ENCODE peak calls at places on chromosome 13, in seven cellular contexts. One of them, this sample, is unnamed.

GRCh38 chr13:28741080-28741479 is 22.3 kb upstream of the SLC46A3 start:
- DNase-seq in nephron progenitor cell: no peak
- DNase-seq in IMR-90: peak
- DNase-seq in ascending aorta: no peak
- DNase-seq in cardiac muscle cell: no peak
- DNase-seq in tibial nerve: no peak
- DNase-seq in fibroblast of lung: no peak
- DNase-seq in this sample: no peak

GRCh38 chr13:21752501-21752900 is 81.6 kb downstream of the FGF9 start:
- DNase-seq in nephron progenitor cell: no peak
- DNase-seq in IMR-90: no peak
- DNase-seq in ascending aorta: no peak
- DNase-seq in cardiac muscle cell: no peak
- DNase-seq in tibial nerve: no peak
- DNase-seq in fibroblast of lung: no peak
- DNase-seq in this sample: no peak

GRCh38 chr13:32838985-32839384 is 177.2 kb upstream of the KL start:
- DNase-seq in nephron progenitor cell: no peak
- DNase-seq in IMR-90: peak
- DNase-seq in ascending aorta: no peak
- DNase-seq in cardiac muscle cell: peak
- DNase-seq in tibial nerve: no peak
- DNase-seq in fibroblast of lung: peak
- DNase-seq in this sample: peak

GRCh38 chr13:61410669-61411297 is 4.9 kb downstream of the PCDH20 start:
- DNase-seq in nephron progenitor cell: no peak
- DNase-seq in IMR-90: peak
- DNase-seq in ascending aorta: no peak
- DNase-seq in cardiac muscle cell: peak
- DNase-seq in tibial nerve: no peak
- DNase-seq in fibroblast of lung: peak
- DNase-seq in this sample: no peak

GRCh38 chr13:95874286-95874685 is 178.9 kb downstream of the UGGT2 start:
- DNase-seq in nephron progenitor cell: no peak
- DNase-seq in IMR-90: peak
- DNase-seq in ascending aorta: no peak
- DNase-seq in cardiac muscle cell: no peak
- DNase-seq in tibial nerve: no peak
- DNase-seq in fibroblast of lung: no peak
- DNase-seq in this sample: no peak

GRCh38 chr13:114146173-114146572 is 13.8 kb upstream of the RASA3 start:
- DNase-seq in nephron progenitor cell: no peak
- DNase-seq in IMR-90: no peak
- DNase-seq in ascending aorta: no peak
- DNase-seq in cardiac muscle cell: no peak
- DNase-seq in tibial nerve: no peak
- DNase-seq in fibroblast of lung: no peak
- DNase-seq in this sample: no peak

GRCh38 chr13:41111454-41111853 is 21.1 kb downstream of the KBTBD6 start:
- DNase-seq in nephron progenitor cell: no peak
- DNase-seq in IMR-90: peak
- DNase-seq in ascending aorta: no peak
- DNase-seq in cardiac muscle cell: peak
- DNase-seq in tibial nerve: no peak
- DNase-seq in fibroblast of lung: peak
- DNase-seq in this sample: no peak

GRCh38 chr13:96532804-96533203 is 442.9 kb downstream of the HS6ST3 start:
- DNase-seq in nephron progenitor cell: no peak
- DNase-seq in IMR-90: no peak
- DNase-seq in ascending aorta: no peak
- DNase-seq in cardiac muscle cell: no peak
- DNase-seq in tibial nerve: no peak
- DNase-seq in fibroblast of lung: no peak
- DNase-seq in this sample: no peak

GRCh38 chr13:20429682-20430081 is 96.0 kb downstream of the CRYL1 start:
- DNase-seq in nephron progenitor cell: no peak
- DNase-seq in IMR-90: no peak
- DNase-seq in ascending aorta: no peak
- DNase-seq in cardiac muscle cell: no peak
- DNase-seq in tibial nerve: no peak
- DNase-seq in fibroblast of lung: no peak
- DNase-seq in this sample: no peak

GRCh38 chr13:64746845-64747244 is 2483.3 kb downstream of the PCDH9 start:
- DNase-seq in nephron progenitor cell: no peak
- DNase-seq in IMR-90: no peak
- DNase-seq in ascending aorta: no peak
- DNase-seq in cardiac muscle cell: no peak
- DNase-seq in tibial nerve: no peak
- DNase-seq in fibroblast of lung: no peak
- DNase-seq in this sample: no peak

GRCh38 chr13:31000889-31001288 is 68.4 kb downstream of the TEX26 start:
- DNase-seq in nephron progenitor cell: no peak
- DNase-seq in IMR-90: no peak
- DNase-seq in ascending aorta: no peak
- DNase-seq in cardiac muscle cell: peak
- DNase-seq in tibial nerve: no peak
- DNase-seq in fibroblast of lung: no peak
- DNase-seq in this sample: no peak

GRCh38 chr13:99984134-99984462 is 2.5 kb downstream of the ZIC2 start:
- DNase-seq in nephron progenitor cell: no peak
- DNase-seq in IMR-90: no peak
- DNase-seq in ascending aorta: no peak
- DNase-seq in cardiac muscle cell: no peak
- DNase-seq in tibial nerve: no peak
- DNase-seq in fibroblast of lung: no peak
- DNase-seq in this sample: no peak

GRCh38 chr13:20363604-20364003 is 131.5 kb upstream of the GJB6 start:
- DNase-seq in nephron progenitor cell: no peak
- DNase-seq in IMR-90: no peak
- DNase-seq in ascending aorta: no peak
- DNase-seq in cardiac muscle cell: peak
- DNase-seq in tibial nerve: no peak
- DNase-seq in fibroblast of lung: no peak
- DNase-seq in this sample: no peak

GRCh38 chr13:92681239-92681638 is 545.4 kb upstream of the GPC6 start:
- DNase-seq in nephron progenitor cell: no peak
- DNase-seq in IMR-90: no peak
- DNase-seq in ascending aorta: no peak
- DNase-seq in cardiac muscle cell: no peak
- DNase-seq in tibial nerve: no peak
- DNase-seq in fibroblast of lung: no peak
- DNase-seq in this sample: no peak

GRCh38 chr13:72255908-72256307 is 388.9 kb upstream of the DACH1 start:
- DNase-seq in nephron progenitor cell: peak
- DNase-seq in IMR-90: no peak
- DNase-seq in ascending aorta: no peak
- DNase-seq in cardiac muscle cell: peak
- DNase-seq in tibial nerve: no peak
- DNase-seq in fibroblast of lung: peak
- DNase-seq in this sample: peak

GRCh38 chr13:32211788-32212187 is 103.4 kb downstream of the ZAR1L start:
- DNase-seq in nephron progenitor cell: no peak
- DNase-seq in IMR-90: peak
- DNase-seq in ascending aorta: no peak
- DNase-seq in cardiac muscle cell: peak
- DNase-seq in tibial nerve: no peak
- DNase-seq in fibroblast of lung: peak
- DNase-seq in this sample: no peak

GRCh38 chr13:100461309-100462035 is 127.1 kb downstream of the GGACT start:
- DNase-seq in nephron progenitor cell: no peak
- DNase-seq in IMR-90: peak
- DNase-seq in ascending aorta: no peak
- DNase-seq in cardiac muscle cell: no peak
- DNase-seq in tibial nerve: no peak
- DNase-seq in fibroblast of lung: no peak
- DNase-seq in this sample: no peak

GRCh38 chr13:36420437-36420891 is 11.8 kb upstream of the CCNA1 start:
- DNase-seq in nephron progenitor cell: peak
- DNase-seq in IMR-90: peak
- DNase-seq in ascending aorta: peak
- DNase-seq in cardiac muscle cell: peak
- DNase-seq in tibial nerve: peak
- DNase-seq in fibroblast of lung: peak
- DNase-seq in this sample: peak

GRCh38 chr13:23579072-23579885 is 9.1 kb downstream of the TNFRSF19 start:
- DNase-seq in nephron progenitor cell: peak
- DNase-seq in IMR-90: peak
- DNase-seq in ascending aorta: peak
- DNase-seq in cardiac muscle cell: peak
- DNase-seq in tibial nerve: peak
- DNase-seq in fibroblast of lung: peak
- DNase-seq in this sample: peak

GRCh38 chr13:99087130-99087953 is 109.5 kb upstream of the DOCK9 start:
- DNase-seq in nephron progenitor cell: peak
- DNase-seq in IMR-90: peak
- DNase-seq in ascending aorta: peak
- DNase-seq in cardiac muscle cell: peak
- DNase-seq in tibial nerve: peak
- DNase-seq in fibroblast of lung: peak
- DNase-seq in this sample: peak

GRCh38 chr13:32075150-32075851 is 43.7 kb downstream of the FRY start:
- DNase-seq in nephron progenitor cell: no peak
- DNase-seq in IMR-90: no peak
- DNase-seq in ascending aorta: no peak
- DNase-seq in cardiac muscle cell: no peak
- DNase-seq in tibial nerve: no peak
- DNase-seq in fibroblast of lung: no peak
- DNase-seq in this sample: no peak

GRCh38 chr13:84096221-84096620 is 213.9 kb upstream of the SLITRK1 start:
- DNase-seq in nephron progenitor cell: no peak
- DNase-seq in IMR-90: peak
- DNase-seq in ascending aorta: no peak
- DNase-seq in cardiac muscle cell: peak
- DNase-seq in tibial nerve: no peak
- DNase-seq in fibroblast of lung: peak
- DNase-seq in this sample: no peak

GRCh38 chr13:98856983-98857382 is 104.5 kb upstream of the SLC15A1 start:
- DNase-seq in nephron progenitor cell: no peak
- DNase-seq in IMR-90: no peak
- DNase-seq in ascending aorta: no peak
- DNase-seq in cardiac muscle cell: no peak
- DNase-seq in tibial nerve: no peak
- DNase-seq in fibroblast of lung: no peak
- DNase-seq in this sample: no peak

GRCh38 chr13:110498327-110498726 is 63.2 kb downstream of the RAB20 start:
- DNase-seq in nephron progenitor cell: no peak
- DNase-seq in IMR-90: peak
- DNase-seq in ascending aorta: no peak
- DNase-seq in cardiac muscle cell: no peak
- DNase-seq in tibial nerve: no peak
- DNase-seq in fibroblast of lung: no peak
- DNase-seq in this sample: no peak
- TF ChIP-seq CTCF in nephron progenitor cell: no peak
- TF ChIP-seq CTCF in IMR-90: no peak
- TF ChIP-seq CTCF in ascending aorta: no peak
- TF ChIP-seq CTCF in cardiac muscle cell: no peak
- TF ChIP-seq CTCF in tibial nerve: no peak
- TF ChIP-seq CTCF in fibroblast of lung: no peak
- TF ChIP-seq CTCF in this sample: no peak

DNA sequence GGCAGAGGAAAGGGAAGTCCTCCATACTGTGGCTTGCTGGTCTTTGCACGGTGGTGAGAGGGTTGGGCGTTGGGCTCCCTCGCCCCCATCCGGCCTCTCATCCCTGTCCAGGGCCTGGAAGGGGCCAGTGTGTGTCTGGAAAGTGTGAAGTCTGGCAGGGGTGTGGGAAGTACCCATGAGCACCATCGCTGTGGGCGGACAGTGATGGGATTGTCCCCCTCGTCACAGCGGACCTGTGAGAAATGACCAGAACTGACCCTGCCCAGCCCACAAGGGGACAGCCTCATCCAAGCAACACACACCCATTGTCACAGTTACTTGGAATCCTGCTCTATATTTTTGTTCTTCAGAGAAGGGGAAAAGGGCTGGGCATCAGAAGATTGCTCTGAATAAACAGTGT is 18.6 kb downstream of the MCF2L start:
- DNase-seq in nephron progenitor cell: no peak
- DNase-seq in IMR-90: no peak
- DNase-seq in ascending aorta: no peak
- DNase-seq in cardiac muscle cell: no peak
- DNase-seq in tibial nerve: no peak
- DNase-seq in fibroblast of lung: no peak
- DNase-seq in this sample: no peak
- TF ChIP-seq CTCF in nephron progenitor cell: no peak
- TF ChIP-seq CTCF in IMR-90: no peak
- TF ChIP-seq CTCF in ascending aorta: no peak
- TF ChIP-seq CTCF in cardiac muscle cell: no peak
- TF ChIP-seq CTCF in tibial nerve: no peak
- TF ChIP-seq CTCF in fibroblast of lung: no peak
- TF ChIP-seq CTCF in this sample: no peak

DNA sequence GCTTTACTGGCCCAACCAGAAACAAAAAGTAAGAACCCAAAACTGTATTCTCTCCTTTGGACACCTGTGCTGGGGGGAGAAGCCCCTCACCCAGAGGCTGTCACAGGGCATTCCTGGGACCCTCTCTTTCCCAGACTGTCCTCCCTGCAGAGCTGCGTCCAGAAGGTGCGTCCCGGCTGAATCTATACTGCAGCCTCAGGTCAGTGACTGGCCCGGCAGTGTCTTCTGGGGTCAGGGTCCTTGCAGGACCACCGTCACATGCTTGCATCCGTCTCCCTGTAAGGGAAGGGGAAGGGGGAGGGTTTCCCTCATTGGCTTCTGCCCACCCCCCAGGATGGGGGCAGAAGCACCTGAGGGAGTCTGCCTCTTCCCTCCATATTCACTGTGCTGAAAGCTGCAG is 76.5 kb downstream of the ATP11A start:
- DNase-seq in nephron progenitor cell: no peak
- DNase-seq in IMR-90: no peak
- DNase-seq in ascending aorta: no peak
- DNase-seq in cardiac muscle cell: no peak
- DNase-seq in tibial nerve: no peak
- DNase-seq in fibroblast of lung: no peak
- DNase-seq in this sample: no peak
- TF ChIP-seq CTCF in nephron progenitor cell: no peak
- TF ChIP-seq CTCF in IMR-90: no peak
- TF ChIP-seq CTCF in ascending aorta: no peak
- TF ChIP-seq CTCF in cardiac muscle cell: no peak
- TF ChIP-seq CTCF in tibial nerve: no peak
- TF ChIP-seq CTCF in fibroblast of lung: no peak
- TF ChIP-seq CTCF in this sample: no peak

GRCh38 chr13:39036212-39036611 is 1.7 kb downstream of the PROSER1 start:
- DNase-seq in nephron progenitor cell: no peak
- DNase-seq in IMR-90: peak
- DNase-seq in ascending aorta: no peak
- DNase-seq in cardiac muscle cell: peak
- DNase-seq in tibial nerve: no peak
- DNase-seq in fibroblast of lung: peak
- DNase-seq in this sample: no peak

GRCh38 chr13:39038569-39038898 is 278 bp downstream of the NHLRC3 start:
- DNase-seq in nephron progenitor cell: no peak
- DNase-seq in IMR-90: no peak
- DNase-seq in ascending aorta: no peak
- DNase-seq in cardiac muscle cell: no peak
- DNase-seq in tibial nerve: no peak
- DNase-seq in fibroblast of lung: no peak
- DNase-seq in this sample: no peak

GRCh38 chr13:39039033-39039432 is 777 bp downstream of the NHLRC3 start:
- DNase-seq in nephron progenitor cell: no peak
- DNase-seq in IMR-90: no peak
- DNase-seq in ascending aorta: no peak
- DNase-seq in cardiac muscle cell: no peak
- DNase-seq in tibial nerve: no peak
- DNase-seq in fibroblast of lung: no peak
- DNase-seq in this sample: no peak

GRCh38 chr13:39037410-39037879 is 444 bp downstream of the PROSER1 start:
- DNase-seq in nephron progenitor cell: no peak
- DNase-seq in IMR-90: no peak
- DNase-seq in ascending aorta: no peak
- DNase-seq in cardiac muscle cell: no peak
- DNase-seq in tibial nerve: no peak
- DNase-seq in fibroblast of lung: no peak
- DNase-seq in this sample: no peak

GRCh38 chr13:39037880-39038568 is at the start of the genes NHLRC3 and PROSER1:
- DNase-seq in nephron progenitor cell: peak
- DNase-seq in IMR-90: peak
- DNase-seq in ascending aorta: peak
- DNase-seq in cardiac muscle cell: peak
- DNase-seq in tibial nerve: peak
- DNase-seq in fibroblast of lung: peak
- DNase-seq in this sample: peak
- TF ChIP-seq CTCF in nephron progenitor cell: no peak
- TF ChIP-seq CTCF in IMR-90: no peak
- TF ChIP-seq CTCF in ascending aorta: no peak
- TF ChIP-seq CTCF in cardiac muscle cell: no peak
- TF ChIP-seq CTCF in tibial nerve: no peak
- TF ChIP-seq CTCF in fibroblast of lung: no peak
- TF ChIP-seq CTCF in this sample: no peak